ENCODE peak calls at places on chromosome 17, in ten cellular contexts. A is hippocampal formation; H is amygdala; K is HFFc6; V is stimulated activated effector memory CD8-positive, alpha-beta T cell treated with anti-CD3 and anti-CD28 coated beads, Interleukin-12 subunit alpha, Interleukin-12 subunit beta, amount 100 ng/mL, for 72 hours; W is type B pancreatic cell; N is body of pancreas; O is T follicular helper cell; T is H4; X is T-cell. U is an unnamed sample.
A peak's percentile ranks its signal among the peaks of the same experiment; 100 is the strongest.

GRCh38 chr17:65222216-65222738 is 85.1 kb downstream of the RGS9 start:
- DNase-seq in H (no peak), O (no peak), N (no peak), K (peak; percentile 63), A (no peak), W (no peak), T (no peak), V (no peak), X (no peak), U (no peak)

GRCh38 chr17:48067245-48067644 is 19.1 kb downstream of the NFE2L1 start:
- DNase-seq in X (no peak), A (no peak), O (no peak), N (no peak), W (no peak), H (no peak), T (no peak), K (no peak), V (no peak), U (no peak)

GRCh38 chr17:45240905-45241314 is 19.2 kb downstream of the FMNL1 start:
- DNase-seq in K (no peak), T (no peak), N (no peak), A (peak; percentile 20), O (no peak), W (no peak), V (no peak), X (no peak), H (no peak), U (no peak)

GRCh38 chr17:60065867-60066266 is 12.9 kb downstream of the HEATR6 start:
- DNase-seq in O (no peak), X (no peak), K (peak; percentile 40), V (no peak), H (no peak), N (no peak), T (no peak), W (no peak), A (no peak), U (no peak)

GRCh38 chr17:15516150-15516549 is 47.1 kb downstream of the TVP23C start:
- DNase-seq in A (no peak), H (no peak), W (no peak), X (no peak), K (peak; percentile 61), N (no peak), V (no peak), T (no peak), O (no peak), U (no peak)

GRCh38 chr17:50550661-50551432 is 3.9 kb downstream of the SPATA20 start:
- DNase-seq in K (peak; percentile 70), O (no peak), N (peak; percentile 87), H (peak; percentile 29), W (peak; percentile 86), X (no peak), A (peak; percentile 81), V (no peak), T (peak; percentile 80), U (no peak)

GRCh38 chr17:1776328-1776727 is 14.5 kb downstream of the SERPINF1 start:
- DNase-seq in T (no peak), W (no peak), A (no peak), V (no peak), O (no peak), H (no peak), X (no peak), K (no peak), N (no peak), U (no peak)

GRCh38 chr17:42980766-42981397 is 517 bp downstream of the RUNDC1 start:
- DNase-seq in T (peak; percentile 54), W (peak; percentile 74), H (no peak), O (peak; percentile 30), A (no peak), X (peak; percentile 37), K (peak; percentile 43), N (peak; percentile 54), V (peak; percentile 31), U (peak; percentile 74)

GRCh38 chr17:83056583-83057396 is 22.6 kb upstream of the METRNL start:
- DNase-seq in X (no peak), W (no peak), K (no peak), O (no peak), A (no peak), V (no peak), T (no peak), H (no peak), N (no peak), U (no peak)

GRCh38 chr17:35700157-35700556 is 31.3 kb upstream of the RASL10B start:
- DNase-seq in W (no peak), A (no peak), T (no peak), X (no peak), V (no peak), O (no peak), K (no peak), H (no peak), N (no peak), U (no peak)

GRCh38 chr17:50325906-50326305 is 20.0 kb upstream of the XYLT2 start:
- DNase-seq in W (no peak), H (no peak), O (no peak), X (no peak), A (no peak), T (no peak), N (no peak), K (no peak), V (no peak), U (no peak)

GRCh38 chr17:17108681-17109049 is 66.4 kb downstream of the MPRIP start:
- DNase-seq in V (no peak), T (no peak), W (no peak), K (no peak), X (no peak), A (peak; percentile 77), H (no peak), N (peak; percentile 63), O (no peak), U (no peak)